ENCODE peak calls at places on chromosome 10, in five cellular contexts. I, J, N, B and G are unnamed samples.

GRCh38 chr10:5291501-5292195 is 73.1 kb upstream of the UCN3 start:
- DNase-seq in I (no peak), J (no peak), N (no peak), B (peak; percentile 89), G (no peak)

GRCh38 chr10:124279882-124280281 is 138.8 kb downstream of the OAT start:
- DNase-seq in I (no peak), J (no peak), N (no peak), B (no peak), G (no peak)

GRCh38 chr10:47308775-47309174 is 8.8 kb downstream of the GDF10 start:
- DNase-seq in I (no peak), J (no peak), N (no peak), B (no peak), G (no peak)

GRCh38 chr10:77082601-77083252 is 554.9 kb downstream of the KCNMA1 start:
- DNase-seq in I (no peak), J (no peak), N (no peak), B (no peak), G (no peak)

GRCh38 chr10:123798856-123799255 is 92.8 kb downstream of the CPXM2 start:
- DNase-seq in I (no peak), J (no peak), N (peak; percentile 11), B (no peak), G (no peak)

GRCh38 chr10:126597206-126597605 is 73.3 kb downstream of the C10orf90 start:
- DNase-seq in I (no peak), J (no peak), N (no peak), B (no peak), G (no peak)

GRCh38 chr10:118926018-118926417 is 103.5 kb upstream of the NANOS1 start:
- DNase-seq in I (no peak), J (no peak), N (peak; percentile 10), B (no peak), G (no peak)

GRCh38 chr10:29243750-29244149 is 45.1 kb upstream of the LYZL1 start:
- DNase-seq in I (no peak), J (no peak), N (no peak), B (no peak), G (no peak)

GRCh38 chr10:113565364-113565763 is 12.5 kb downstream of the HABP2 start:
- DNase-seq in I (no peak), J (no peak), N (no peak), B (no peak), G (no peak)

GRCh38 chr10:103153765-103154197 is 39.3 kb downstream of the NT5C2 start:
- DNase-seq in I (no peak), J (no peak), N (no peak), B (peak; percentile 14), G (no peak)

GRCh38 chr10:116723428-116724281 is 18.7 kb downstream of the HSPA12A start:
- DNase-seq in I (peak; percentile 8), J (no peak), N (no peak), B (no peak), G (no peak)

GRCh38 chr10:127834221-127834620 is 58.5 kb downstream of the CLRN3 start:
- DNase-seq in I (no peak), J (no peak), N (no peak), B (no peak), G (no peak)

GRCh38 chr10:43110318-43111071 is 27.8 kb upstream of the CSGALNACT2 start:
- DNase-seq in I (no peak), J (no peak), N (no peak), B (no peak), G (no peak)

GRCh38 chr10:47025540-47026300 is 114.5 kb downstream of the PTPN20 start:
- DNase-seq in I (no peak), J (no peak), N (no peak), B (no peak), G (no peak)

GRCh38 chr10:32622409-32622808 is 176.5 kb downstream of the CCDC7 start:
- DNase-seq in I (no peak), J (no peak), N (no peak), B (no peak), G (no peak)

GRCh38 chr10:86968271-86968993 is at the start of gene ADIRF:
- DNase-seq in I (no peak), J (no peak), N (no peak), B (no peak), G (no peak)

GRCh38 chr10:121240011-121240410 is 358.2 kb downstream of the FGFR2 start:
- DNase-seq in I (no peak), J (no peak), N (no peak), B (no peak), G (no peak)

GRCh38 chr10:6177880-6178281 is 24.9 kb upstream of the PFKFB3 start:
- DNase-seq in I (no peak), J (no peak), N (no peak), B (no peak), G (no peak)

GRCh38 chr10:71363936-71364335 is 32.8 kb upstream of the CDH23 start:
- DNase-seq in I (no peak), J (no peak), N (no peak), B (no peak), G (no peak)

GRCh38 chr10:74704629-74705360 is 121.6 kb upstream of the KAT6B start:
- DNase-seq in I (no peak), J (no peak), N (no peak), B (no peak), G (no peak)

GRCh38 chr10:35398888-35399287 is 62.6 kb downstream of the CCNY start:
- DNase-seq in I (no peak), J (no peak), N (no peak), B (no peak), G (no peak)